ENCODE peak calls at places on chromosome 13, in four cellular contexts. U is HCT116, G is transverse colon, Q is sigmoid colon. T is an unnamed sample.
A peak's percentile ranks its signal among the peaks of the same experiment; 100 is the strongest.

GRCh38 chr13:92547256-92547655 is 679.4 kb upstream of the GPC6 start:
- DNase-seq in Q (no peak), G (no peak), U (no peak), T (no peak)

GRCh38 chr13:28718538-28719226 is at the start of gene SLC46A3:
- DNase-seq in U (peak; percentile 92), Q (peak; percentile 99), G (peak; percentile 99), T (peak; percentile 99)

GRCh38 chr13:44141213-44141724 is 232.4 kb upstream of the SERP2 start:
- DNase-seq in G (no peak), Q (no peak), U (no peak), T (no peak)

GRCh38 chr13:93959796-93960533 is 519.5 kb downstream of the DCT start:
- DNase-seq in Q (no peak), G (no peak), U (no peak), T (no peak)

GRCh38 chr13:44300895-44301638 is 72.6 kb upstream of the SERP2 start:
- DNase-seq in U (peak; percentile 36), G (no peak), Q (peak; percentile 75), T (no peak)

GRCh38 chr13:80374453-80374852 is 33.5 kb upstream of the SPRY2 start:
- DNase-seq in Q (peak; percentile 89), G (no peak), U (no peak), T (no peak)

GRCh38 chr13:65656740-65657329 is 1573.3 kb downstream of the PCDH9 start:
- DNase-seq in Q (no peak), U (no peak), G (no peak), T (no peak)

GRCh38 chr13:26987614-26988013 is 184.0 kb downstream of the USP12 start:
- DNase-seq in U (no peak), G (no peak), Q (peak; percentile 45), T (no peak)

GRCh38 chr13:19601749-19602725 is 31.4 kb upstream of the MPHOSPH8 start:
- DNase-seq in Q (no peak), G (peak; percentile 34), U (no peak), T (no peak)

GRCh38 chr13:24718192-24718965 is 38.2 kb downstream of the ATP12A start:
- DNase-seq in G (no peak), Q (no peak), U (no peak), T (no peak)

GRCh38 chr13:75445717-75446529 is 36.0 kb downstream of the TBC1D4 start:
- DNase-seq in G (no peak), Q (no peak), U (no peak), T (no peak)

GRCh38 chr13:83943530-83944279 is 61.4 kb upstream of the SLITRK1 start:
- DNase-seq in U (no peak), G (no peak), Q (no peak), T (no peak)

GRCh38 chr13:40236566-40237168 is 429.8 kb downstream of the FOXO1 start:
- DNase-seq in Q (peak; percentile 87), G (no peak), U (no peak), T (peak; percentile 84)

GRCh38 chr13:18943721-18944391 is 237.8 kb downstream of the TUBA3C start:
- DNase-seq in U (no peak), G (no peak), Q (no peak), T (peak; percentile 52)

GRCh38 chr13:88068975-88069374 is 397.8 kb downstream of the SLITRK5 start:
- DNase-seq in Q (peak; percentile 35), U (no peak), G (no peak), T (no peak)

GRCh38 chr13:113209880-113210421 is 538 bp downstream of the CUL4A start:
- DNase-seq in Q (peak; percentile 76), U (peak; percentile 45), G (peak; percentile 76), T (peak; percentile 88)

GRCh38 chr13:112994084-112994780 is 25.2 kb downstream of the MCF2L start:
- DNase-seq in Q (no peak), U (no peak), G (peak; percentile 64), T (no peak)

GRCh38 chr13:103291226-103291625 is 225.0 kb upstream of the SLC10A2 start:
- DNase-seq in Q (no peak), U (no peak), G (no peak), T (no peak)

GRCh38 chr13:95115525-95115924 is 185.7 kb downstream of the ABCC4 start:
- DNase-seq in Q (no peak), G (peak; percentile 10), U (no peak), T (no peak)

GRCh38 chr13:81639984-81640582 is 1299.2 kb upstream of the SPRY2 start:
- DNase-seq in U (peak; percentile 0), Q (no peak), G (no peak), T (no peak)

GRCh38 chr13:26377038-26377437 is 123.1 kb downstream of the CDK8 start:
- DNase-seq in U (peak; percentile 8), G (no peak), Q (no peak), T (no peak)

GRCh38 chr13:66972659-66973058 is 257.5 kb downstream of the PCDH9 start:
- DNase-seq in G (no peak), U (no peak), Q (no peak), T (no peak)

GRCh38 chr13:40445557-40445990 is 220.9 kb downstream of the FOXO1 start:
- DNase-seq in G (peak; percentile 60), Q (no peak), U (no peak), T (no peak)

GRCh38 chr13:19960673-19961015 is 2.1 kb downstream of the ZMYM2 start:
- DNase-seq in G (no peak), U (no peak), Q (no peak), T (no peak)

GRCh38 chr13:113584870-113585671 is 518 bp downstream of the TFDP1 start:
- DNase-seq in Q (peak; percentile 48), U (no peak), G (peak; percentile 17), T (peak; percentile 75)

GRCh38 chr13:97255515-97255999 is 33.4 kb downstream of the MBNL2 start:
- DNase-seq in G (no peak), U (no peak), Q (no peak), T (no peak)

GRCh38 chr13:97257800-97258799 is 36.0 kb downstream of the MBNL2 start:
- DNase-seq in Q (peak; percentile 83), G (no peak), U (peak; percentile 93), T (peak; percentile 89)

GRCh38 chr13:97257228-97257755 is 35.2 kb downstream of the MBNL2 start:
- DNase-seq in G (no peak), U (no peak), Q (no peak), T (no peak)

GRCh38 chr13:97254809-97255208 is 32.7 kb downstream of the MBNL2 start:
- DNase-seq in G (no peak), Q (no peak), U (peak; percentile 93), T (no peak)

GRCh38 chr13:97256343-97256783 is 34.2 kb downstream of the MBNL2 start:
- DNase-seq in Q (no peak), G (no peak), U (peak; percentile 98), T (no peak)
- TF ChIP-seq POLR2AphosphoS5 in Q (peak; percentile 62), G (peak; percentile 50), U (peak; percentile 82), T (no peak)

DNA sequence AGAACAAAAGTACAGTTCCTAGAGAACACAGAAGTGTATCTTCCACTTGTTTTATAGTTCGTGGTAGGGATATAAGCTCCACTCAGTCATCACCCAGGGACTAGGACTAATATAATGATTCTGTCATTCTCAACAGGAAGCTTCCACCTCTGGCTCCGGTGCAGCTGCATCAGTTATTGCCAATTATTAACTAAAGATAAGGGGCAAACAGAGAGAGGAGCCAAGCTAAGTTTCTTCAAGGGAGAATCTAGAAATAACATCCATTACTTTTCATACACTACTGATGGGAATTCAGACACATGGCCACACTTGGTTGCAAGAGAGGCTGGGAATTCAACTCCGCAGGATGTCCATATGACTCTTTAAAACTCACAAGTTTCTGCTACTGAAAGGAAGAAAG is 917.9 kb downstream of the OLFM4 start:
- DNase-seq in Q (no peak), U (no peak), G (no peak), T (peak; percentile 29)
- H3K9me3 ChIP-seq in Q (no peaks in the 10 kb centered on the region), U (peaks cover 20% of the 10 kb centered on the region), G (no peaks in the 10 kb centered on the region), T (no peaks in the 10 kb centered on the region)

GRCh38 chr13:50635504-50635903 is 208.0 kb downstream of the DLEU7 start:
- DNase-seq in Q (peak; percentile 69), G (peak; percentile 18), U (no peak), T (peak; percentile 66)
- TF ChIP-seq POLR2AphosphoS5 in Q (no peak), G (no peak), U (no peak), T (no peak)

GRCh38 chr13:33249894-33250293 is 35.7 kb downstream of the STARD13 start:
- DNase-seq in G (no peak), U (no peak), Q (no peak), T (no peak)
- H3K9me3 ChIP-seq in G (no peaks in the 10 kb centered on the region), U (no peaks in the 10 kb centered on the region), Q (no peaks in the 10 kb centered on the region), T (no peaks in the 10 kb centered on the region)

GRCh38 chr13:108962652-108963051 is 333.2 kb downstream of the MYO16 start:
- DNase-seq in Q (no peak), U (no peak), G (no peak), T (no peak)
- TF ChIP-seq POLR2AphosphoS5 in Q (no peak), U (no peak), G (no peak), T (no peak)

GRCh38 chr13:111640476-111640875 is 320.0 kb downstream of the TEX29 start:
- DNase-seq in G (no peak), U (no peak), Q (no peak), T (no peak)
- H3K9me3 ChIP-seq in G (no peaks in the 10 kb centered on the region), U (no peaks in the 10 kb centered on the region), Q (no peaks in the 10 kb centered on the region), T (no peaks in the 10 kb centered on the region)